ENCODE peak calls at places on chromosomes 1 and 21, in six cellular contexts. N, H, P, F, J and M are unnamed samples.

GRCh38 chr1:160127381-160127780 is 11.8 kb downstream of the ATP1A2 start:
- DNase-seq in P (no peak), N (no peak), J (no peak), F (no peak), H (no peak), M (no peak)

GRCh38 chr1:219085988-219086387 is 87.7 kb upstream of the LYPLAL1 start:
- DNase-seq in J (no peak), N (no peak), F (no peak), H (no peak), P (no peak), M (no peak)

GRCh38 chr1:2384941-2385481 is 6.3 kb downstream of the MORN1 start:
- DNase-seq in J (no peak), P (no peak), N (peak; percentile 44), H (no peak), F (peak; percentile 18), M (no peak)

GRCh38 chr1:47189844-47190562 is at the start of gene PDZK1IP1:
- DNase-seq in F (no peak), N (peak; percentile 53), J (peak; percentile 91), P (no peak), H (no peak), M (peak; percentile 58)

GRCh38 chr1:231603598-231604275 is 22.9 kb upstream of the DISC1 start:
- DNase-seq in H (peak; percentile 42), P (peak; percentile 26), F (peak; percentile 25), J (peak; percentile 27), N (peak; percentile 89), M (no peak)

GRCh38 chr1:193709607-193710006 is 523.2 kb upstream of the B3GALT2 start:
- DNase-seq in N (no peak), H (no peak), J (no peak), F (no peak), P (no peak), M (no peak)

GRCh38 chr1:33099290-33100118 is 18.6 kb downstream of the AZIN2 start:
- DNase-seq in N (peak; percentile 26), J (no peak), F (peak; percentile 84), H (no peak), P (peak; percentile 100), M (peak; percentile 100)

GRCh38 chr21:42118121-42118795 is 47.1 kb downstream of the UMODL1 start:
- DNase-seq in F (no peak), H (no peak), P (no peak), J (no peak), N (no peak), M (no peak)

GRCh38 chr1:101183388-101183699 is 53.5 kb upstream of the S1PR1 start:
- DNase-seq in F (no peak), J (no peak), N (no peak), P (no peak), H (no peak), M (no peak)

GRCh38 chr1:116710326-116711060 is 43.0 kb upstream of the IGSF3 start:
- DNase-seq in F (no peak), P (no peak), H (no peak), N (no peak), J (no peak), M (no peak)

GRCh38 chr1:8417625-8418024 is 99.7 kb downstream of the SLC45A1 start:
- DNase-seq in P (no peak), N (peak; percentile 84), F (no peak), J (no peak), H (no peak), M (no peak)

GRCh38 chr1:8420318-8420717 is 102.4 kb downstream of the SLC45A1 start:
- DNase-seq in F (no peak), J (no peak), H (no peak), N (no peak), P (no peak), M (no peak)

GRCh38 chr1:8418301-8418700 is 100.4 kb downstream of the SLC45A1 start:
- DNase-seq in N (no peak), P (no peak), F (no peak), J (no peak), H (no peak), M (no peak)

GRCh38 chr1:8419861-8420260 is 101.9 kb downstream of the SLC45A1 start:
- DNase-seq in H (no peak), N (no peak), J (no peak), F (no peak), P (no peak), M (no peak)

DNA sequence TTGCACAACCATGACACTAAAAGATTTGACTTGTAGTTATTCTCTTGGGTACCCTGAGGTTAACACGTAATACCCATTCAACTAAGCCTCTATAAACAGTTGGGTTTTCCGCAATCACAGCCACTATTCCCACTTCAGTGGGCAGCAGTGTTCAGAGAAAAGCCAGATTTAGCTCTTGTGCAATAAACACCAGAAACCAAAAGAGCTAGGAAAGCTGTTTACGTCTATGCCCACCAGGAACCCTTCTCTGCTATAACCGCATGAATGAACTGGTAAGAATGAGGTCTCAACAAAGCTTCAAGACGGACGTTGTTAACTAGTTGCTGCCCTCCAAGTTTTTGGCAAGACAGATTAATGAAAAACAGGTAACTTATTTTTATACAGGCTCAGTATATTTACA is 101.3 kb downstream of the SLC45A1 start:
- DNase-seq in P (peak; percentile 62), F (no peak), N (peak; percentile 71), H (no peak), J (no peak), M (no peak)
- H3K4me3 ChIP-seq in P (no peak overlapping the region), F (no peak overlapping the region), N (peak overlapping the region; percentile 14), H (no peak overlapping the region), J (no peak overlapping the region), M (peak overlapping the region; percentile 9)

GRCh38 chr1:24389231-24389678 is 24.3 kb downstream of the STPG1 start:
- DNase-seq in J (no peak), H (no peak), N (no peak), P (no peak), F (no peak), M (no peak)

GRCh38 chr1:24391882-24392603 is 21.5 kb downstream of the STPG1 start:
- DNase-seq in N (peak; percentile 75), F (peak; percentile 62), H (peak; percentile 58), J (peak; percentile 59), P (no peak), M (no peak)

GRCh38 chr1:24392604-24392946 is 21.0 kb downstream of the STPG1 start:
- DNase-seq in N (no peak), J (no peak), P (no peak), H (no peak), F (no peak), M (no peak)

GRCh38 chr1:24392982-24393645 is 20.5 kb downstream of the STPG1 start:
- DNase-seq in F (no peak), H (no peak), J (no peak), P (no peak), N (peak; percentile 57), M (no peak)

DNA sequence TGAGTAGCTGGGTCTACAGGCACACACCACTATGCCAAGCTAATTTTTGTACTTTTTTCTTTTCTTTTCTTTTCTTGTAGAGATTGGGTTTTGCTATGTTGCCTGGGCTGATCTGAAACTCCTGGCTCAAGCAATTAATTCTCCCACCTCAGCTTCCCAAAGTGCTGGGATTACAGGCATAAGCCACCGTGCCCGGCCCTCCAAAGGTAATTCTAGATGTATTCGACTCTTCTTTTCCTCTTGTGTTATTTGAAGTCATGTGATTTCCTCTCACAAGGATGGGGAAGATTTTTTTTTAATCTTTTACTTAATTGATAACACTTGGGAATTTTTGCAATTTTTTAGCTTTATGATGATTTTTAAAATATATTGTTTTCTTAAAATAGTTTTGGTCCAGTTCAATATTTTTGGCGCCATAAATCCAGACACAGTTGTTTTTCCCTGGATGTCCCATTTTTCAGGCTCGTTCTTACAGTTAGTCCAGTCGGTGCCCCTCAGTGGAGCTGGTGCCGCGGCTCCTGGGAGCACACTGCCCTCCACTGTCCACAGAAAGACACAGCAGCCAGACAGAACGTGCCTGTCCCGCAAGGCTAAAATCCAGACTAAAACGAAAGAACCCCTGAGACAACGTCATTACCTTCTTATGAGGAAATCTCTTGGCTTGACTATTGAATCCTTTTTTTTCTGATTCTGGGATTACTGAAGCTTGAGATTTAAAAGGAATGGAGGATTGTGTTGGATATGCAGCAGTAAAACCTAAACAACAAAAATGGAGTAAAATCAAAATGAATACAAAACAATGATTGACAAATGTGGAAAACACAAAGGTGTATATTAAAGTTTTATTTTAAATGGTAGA is 22.4 kb downstream of the STPG1 start:
- DNase-seq in F (peak; percentile 67), N (peak; percentile 85), P (peak; percentile 80), H (peak; percentile 58), J (peak; percentile 72), M (no peak)
- H3K4me3 ChIP-seq in F (no peak overlapping the region), N (no peak overlapping the region), P (no peak overlapping the region), H (no peak overlapping the region), J (no peak overlapping the region), M (no peak overlapping the region)

GRCh38 chr1:10107985-10108663 is 75.4 kb downstream of the UBE4B start:
- DNase-seq in H (no peak), J (no peak), N (peak; percentile 51), F (no peak), P (peak; percentile 94), M (peak; percentile 98)

GRCh38 chr1:10106241-10106640 is 73.5 kb downstream of the UBE4B start:
- DNase-seq in P (no peak), F (no peak), H (no peak), J (no peak), N (no peak), M (no peak)

GRCh38 chr1:10108948-10109347 is 76.2 kb downstream of the UBE4B start:
- DNase-seq in N (no peak), H (no peak), F (no peak), J (no peak), P (no peak), M (no peak)

GRCh38 chr1:10105484-10105883 is 72.7 kb downstream of the UBE4B start:
- DNase-seq in H (no peak), F (no peak), P (no peak), J (no peak), N (no peak), M (no peak)

GRCh38 chr1:10106756-10107479 is 74.2 kb downstream of the UBE4B start:
- DNase-seq in N (no peak), P (no peak), F (no peak), J (no peak), H (no peak), M (no peak)
- H3K4me3 ChIP-seq in N (no peak overlapping the region), P (no peak overlapping the region), F (no peak overlapping the region), J (no peak overlapping the region), H (no peak overlapping the region), M (no peak overlapping the region)

DNA sequence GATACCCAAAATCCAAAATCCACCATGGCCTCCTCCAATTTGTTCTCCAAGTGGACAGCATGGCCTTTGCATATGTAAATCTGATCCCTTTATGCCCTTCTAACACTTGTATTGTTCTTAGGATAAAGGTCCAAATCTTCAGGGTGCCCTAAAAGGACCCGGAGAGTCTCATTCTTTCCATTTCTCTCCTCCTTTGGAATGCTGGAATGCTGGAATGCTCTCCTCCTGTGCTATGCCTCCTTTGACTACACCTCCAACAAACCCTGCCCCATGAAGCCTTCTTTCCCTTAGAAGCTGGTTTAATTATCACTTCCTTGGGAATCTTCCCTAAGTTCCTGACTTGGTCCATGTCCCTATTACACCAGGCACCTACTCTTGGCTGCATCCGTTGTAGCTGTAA is 484.8 kb upstream of the RUNX1 start:
- DNase-seq in P (no peak), N (no peak), J (no peak), F (no peak), H (no peak), M (no peak)
- H3K4me3 ChIP-seq in P (no peak overlapping the region), N (no peak overlapping the region), J (no peak overlapping the region), F (no peak overlapping the region), H (no peak overlapping the region), M (no peak overlapping the region)